ENCODE peak calls at places on chromosomes 4 and X, in four cellular contexts. F, A, J and E are unnamed samples.

GRCh38 chrX:147912093-147912801 is 528 bp downstream of the FMR1 start:
- DNase-seq in F (no peak), A (peak; percentile 4), J (peak; percentile 9), E (peak; percentile 9)

GRCh38 chr4:73871911-73872310 is 2.7 kb downstream of the CXCL1 start:
- DNase-seq in F (no peak), A (no peak), J (no peak), E (no peak)

GRCh38 chrX:15579778-15580747 is 20.7 kb downstream of the ACE2 start:
- DNase-seq in F (no peak), A (no peak), J (peak; percentile 13), E (no peak)

GRCh38 chr4:66688674-66689073 is 856.6 kb downstream of the CENPC start:
- DNase-seq in F (peak; percentile 1), A (no peak), J (no peak), E (peak; percentile 4)

GRCh38 chrX:30657542-30658238 is 4.5 kb downstream of the GK start:
- DNase-seq in F (no peak), A (no peak), J (no peak), E (no peak)

GRCh38 chr4:37451646-37452045 is 207.1 kb downstream of the NWD2 start:
- DNase-seq in F (no peak), A (no peak), J (no peak), E (no peak)

GRCh38 chr4:55356991-55357461 is 11.0 kb downstream of the SRD5A3 start:
- DNase-seq in F (no peak), A (no peak), J (no peak), E (no peak)

GRCh38 chr4:8200302-8200975 is 1.3 kb downstream of the SH3TC1 start:
- DNase-seq in F (no peak), A (peak; percentile 18), J (no peak), E (no peak)

GRCh38 chr4:169682360-169683047 is 62.1 kb downstream of the CLCN3 start:
- DNase-seq in F (peak; percentile 8), A (no peak), J (no peak), E (peak; percentile 5)

GRCh38 chr4:850323-850945 is 24.5 kb upstream of the CPLX1 start:
- DNase-seq in F (no peak), A (no peak), J (no peak), E (no peak)

GRCh38 chr4:119314356-119314755 is 7.6 kb downstream of the FABP2 start:
- DNase-seq in F (peak; percentile 31), A (no peak), J (no peak), E (no peak)

GRCh38 chr4:2267320-2267811 is 5.5 kb upstream of the MXD4 start:
- DNase-seq in F (no peak), A (no peak), J (no peak), E (no peak)

GRCh38 chr4:157768419-157768818 is 404.4 kb downstream of the GASK1B start:
- DNase-seq in F (no peak), A (no peak), J (no peak), E (no peak)

GRCh38 chr4:161197912-161198311 is 965.9 kb downstream of the FSTL5 start:
- DNase-seq in F (no peak), A (no peak), J (no peak), E (no peak)